ENCODE peak calls at places on chromosomes 4 and X, in five cellular contexts. B is K562, A is GM12878, Q is HepG2, W is H1. S is an unnamed sample.

GRCh38 chrX:20913760-20914159 is 460.5 kb upstream of the CNKSR2 start:
- DNase-seq in B (no peak), A (no peak), Q (no peak), W (peak), S (no peak)

GRCh38 chr4:184457530-184458249 is 16.7 kb downstream of the IRF2 start:
- DNase-seq in B (no peak), A (no peak), Q (no peak), W (no peak), S (no peak)

GRCh38 chr4:42396361-42397255 is 680 bp upstream of the SHISA3 start:
- DNase-seq in B (no peak), A (no peak), Q (no peak), W (peak), S (no peak)

GRCh38 chrX:119069762-119070161 is 3.0 kb upstream of the CT47C1 start:
- DNase-seq in B (no peak), A (no peak), Q (no peak), W (no peak), S (no peak)

GRCh38 chrX:71492086-71493065 is 40.5 kb upstream of the OGT start:
- DNase-seq in B (no peak), A (no peak), Q (no peak), W (no peak), S (peak)

GRCh38 chr4:128711361-128711760 is 98.1 kb upstream of the JADE1 start:
- DNase-seq in B (no peak), A (no peak), Q (no peak), W (no peak), S (no peak)

GRCh38 chr4:104494161-104494560 is 533 bp downstream of the CXXC4 start:
- DNase-seq in B (no peak), A (no peak), Q (peak), W (no peak), S (no peak)

GRCh38 chr4:135418353-135418752 is 1216.8 kb upstream of the PABPC4L start:
- DNase-seq in B (no peak), A (no peak), Q (peak), W (no peak), S (peak)

GRCh38 chrX:118497180-118497814 is 1.7 kb downstream of the DOCK11 start:
- DNase-seq in B (no peak), A (no peak), Q (peak), W (no peak), S (no peak)

GRCh38 chr4:98939892-98940298 is 11.0 kb upstream of the EIF4E start:
- DNase-seq in B (peak), A (no peak), Q (peak), W (no peak), S (peak)

GRCh38 chrX:73289039-73289438 is 74.4 kb upstream of the NAP1L2 start:
- DNase-seq in B (no peak), A (no peak), Q (no peak), W (peak), S (peak)

GRCh38 chrX:40077176-40077575 is 20.6 kb downstream of the BCOR start:
- DNase-seq in B (no peak), A (no peak), Q (no peak), W (no peak), S (no peak)

GRCh38 chr4:156913234-156913633 is 58.4 kb downstream of the PDGFC start:
- DNase-seq in B (no peak), A (no peak), Q (no peak), W (no peak), S (no peak)

GRCh38 chr4:37762294-37763163 is 64.0 kb upstream of the PGM2 start:
- DNase-seq in B (peak), A (no peak), Q (peak), W (no peak), S (no peak)

GRCh38 chrX:17552251-17552650 is 177.3 kb downstream of the NHS start:
- DNase-seq in B (no peak), A (no peak), Q (no peak), W (no peak), S (no peak)

GRCh38 chr4:11628093-11628725 is 199.5 kb upstream of the HS3ST1 start:
- DNase-seq in B (no peak), A (no peak), Q (no peak), W (no peak), S (no peak)

GRCh38 chr4:150117094-150117493 is 38.8 kb downstream of the DCLK2 start:
- DNase-seq in B (no peak), A (no peak), Q (no peak), W (no peak), S (no peak)

GRCh38 chrX:51420610-51421009 is 75.8 kb downstream of the NUDT11 start:
- DNase-seq in B (peak), A (no peak), Q (peak), W (no peak), S (peak)

GRCh38 chrX:105706041-105706440 is 116.3 kb upstream of the NRK start:
- DNase-seq in B (no peak), A (no peak), Q (no peak), W (no peak), S (no peak)

GRCh38 chr4:17667653-17668201 is 53.3 kb downstream of the MED28 start:
- DNase-seq in B (peak), A (no peak), Q (no peak), W (no peak), S (no peak)

GRCh38 chrX:44843318-44843702 is 511 bp upstream of the DUSP21 start:
- DNase-seq in B (peak), A (no peak), Q (no peak), W (no peak), S (no peak)

GRCh38 chr4:76883147-76883546 is 14.8 kb downstream of the SOWAHB start:
- DNase-seq in B (no peak), A (no peak), Q (no peak), W (no peak), S (no peak)

GRCh38 chr4:145936142-145937020 is 2.2 kb downstream of the ZNF827 start:
- DNase-seq in B (peak), A (no peak), Q (peak), W (peak), S (no peak)

GRCh38 chr4:167210166-167210565 is 24.1 kb downstream of the SPOCK3 start:
- DNase-seq in B (no peak), A (no peak), Q (no peak), W (no peak), S (no peak)

GRCh38 chr4:3257125-3257690 is 8.2 kb downstream of the MSANTD1 start:
- DNase-seq in B (no peak), A (no peak), Q (no peak), W (peak), S (no peak)

DNA sequence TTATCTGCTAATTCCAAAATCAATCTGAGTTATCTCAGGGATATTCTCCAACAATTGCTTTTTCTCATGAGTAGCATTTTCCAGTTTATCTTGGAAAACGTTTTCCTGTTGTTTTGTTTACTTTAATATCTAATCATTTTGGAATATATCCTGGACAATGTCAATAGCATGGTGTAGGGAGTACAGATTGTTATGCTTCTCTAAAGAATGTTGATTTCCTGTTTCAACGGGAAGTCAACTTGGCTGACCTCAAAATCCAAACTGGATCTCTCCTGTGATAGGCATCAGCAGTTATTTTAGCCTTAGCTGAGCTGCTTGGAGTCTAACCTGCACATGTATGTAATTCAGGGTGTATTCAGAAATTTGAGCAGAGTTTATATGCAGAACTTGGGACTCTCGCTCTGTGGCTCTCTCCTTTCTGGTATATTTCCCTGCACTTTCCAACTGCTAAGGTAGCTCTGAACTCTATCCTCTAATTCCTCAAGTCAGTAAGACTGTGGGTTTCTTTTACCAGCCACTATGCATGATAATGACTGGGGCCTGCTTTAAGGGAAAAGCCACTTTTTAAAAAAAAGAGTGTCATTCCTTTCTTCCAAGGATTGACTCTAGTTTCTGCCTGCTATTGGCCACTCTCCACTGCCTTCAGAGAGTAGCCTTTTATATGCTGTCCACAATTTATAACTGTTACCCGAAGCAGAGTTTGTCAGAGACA is 7.7 kb downstream of the PRSS48 start:
- DNase-seq in B (no peak), A (no peak), Q (no peak), W (no peak), S (no peak)
- TF ChIP-seq HDAC2 in B (no peak), A (no peak), Q (no peak), W (no peak), S (no peak)

GRCh38 chr4:88735554-88735953 is 37.9 kb upstream of the NAP1L5 start:
- DNase-seq in B (no peak), A (no peak), Q (no peak), W (no peak), S (no peak)
- TF ChIP-seq HDAC2 in B (no peak), A (no peak), Q (no peak), W (no peak), S (no peak)

GRCh38 chr4:4384837-4385236 is 2.1 kb upstream of the NSG1 start:
- DNase-seq in B (peak), A (no peak), Q (peak), W (peak), S (peak)
- TF ChIP-seq HDAC2 in B (no peak), A (no peak), Q (no peak), W (no peak), S (no peak)

DNA sequence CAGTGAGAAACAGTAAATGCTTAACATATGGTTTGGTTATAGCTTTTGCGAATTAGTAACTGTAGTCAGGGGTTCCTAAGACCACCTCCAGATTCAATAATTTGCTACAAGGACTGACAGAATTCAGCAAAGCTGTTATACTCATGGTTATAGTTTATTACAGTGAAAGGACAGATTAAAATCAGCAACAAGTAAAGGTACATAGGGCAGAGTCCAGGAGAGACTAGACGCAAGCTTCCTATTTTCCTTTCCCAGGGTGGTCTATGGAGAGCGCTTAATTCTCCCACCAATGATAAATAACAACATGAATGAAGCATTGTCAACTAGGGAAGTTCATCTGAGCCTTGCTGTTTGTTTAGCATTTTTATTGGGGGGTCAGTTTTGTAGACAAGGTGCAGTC is 5.9 kb downstream of the NSUN7 start:
- DNase-seq in B (no peak), A (no peak), Q (peak), W (no peak), S (no peak)
- TF ChIP-seq HDAC2 in B (no peak), A (no peak), Q (no peak), W (no peak), S (no peak)

DNA sequence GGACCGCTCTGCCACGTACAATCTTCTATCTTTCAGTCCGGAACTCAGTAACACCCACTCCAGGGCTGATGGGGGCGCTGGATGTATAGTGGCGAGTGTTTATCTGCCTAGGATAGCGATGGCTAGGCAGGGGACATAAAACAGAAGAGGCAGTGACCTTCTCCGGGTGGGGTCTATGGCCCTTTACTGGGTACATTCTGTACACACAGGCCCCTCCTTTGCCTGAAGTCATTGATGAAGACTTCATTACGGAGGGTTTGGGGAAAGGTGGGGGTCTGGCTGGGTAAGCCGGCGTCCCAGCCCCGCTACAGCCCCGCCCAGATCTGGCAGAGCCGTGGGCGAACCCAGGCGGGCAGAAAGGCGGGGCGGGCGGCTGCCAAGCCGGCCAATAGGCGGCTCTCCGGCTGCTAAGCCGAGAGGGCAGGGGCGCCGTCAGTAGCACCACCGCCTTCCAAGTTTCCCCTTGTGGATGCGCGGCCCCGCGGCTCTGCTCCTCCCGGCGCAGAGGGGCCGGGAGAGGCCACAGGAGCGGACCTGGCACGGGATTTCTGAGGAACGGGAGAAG is at the start of gene CHST7:
- DNase-seq in B (no peak), A (no peak), Q (peak), W (no peak), S (peak)
- TF ChIP-seq HDAC2 in B (no peak), A (no peak), Q (no peak), W (no peak), S (no peak)

GRCh38 chrX:542179-542578 is 88.4 kb upstream of the SHOX start:
- DNase-seq in B (peak), A (no peak), Q (no peak), W (no peak), S (peak)

GRCh38 chrX:550514-550913 is 80.1 kb upstream of the SHOX start:
- DNase-seq in B (no peak), A (no peak), Q (no peak), W (no peak), S (no peak)

GRCh38 chrX:551306-551705 is 79.3 kb upstream of the SHOX start:
- DNase-seq in B (no peak), A (no peak), Q (no peak), W (no peak), S (no peak)

GRCh38 chrX:545488-545887 is 85.1 kb upstream of the SHOX start:
- DNase-seq in B (no peak), A (no peak), Q (no peak), W (no peak), S (no peak)
- TF ChIP-seq HDAC2 in B (no peak), A (no peak), Q (no peak), W (no peak), S (no peak)